ENCODE peak calls at places on chromosome 2, in nine cellular contexts. One of them, this sample, is unnamed.

GRCh38 chr2:152814475-152815030 is 96.1 kb downstream of the ARL6IP6 start:
- DNase-seq in GM23248: peak
- DNase-seq in Caki2: no peak
- DNase-seq in GM13976: no peak
- DNase-seq in activated naive CD8-positive, alpha-beta T cell treated with anti-CD3 and anti-CD28 coated beads, Interleukin-2, amount 50 U/mL, for 24 hours: no peak
- DNase-seq in epithelial cell of prostate: peak
- DNase-seq in HFFc6: no peak
- DNase-seq in HT-29: no peak
- DNase-seq in neural progenitor cell: no peak
- DNase-seq in this sample: no peak

GRCh38 chr2:30194421-30194820 is 36.9 kb upstream of the LBH start:
- DNase-seq in GM23248: no peak
- DNase-seq in Caki2: no peak
- DNase-seq in GM13976: no peak
- DNase-seq in activated naive CD8-positive, alpha-beta T cell treated with anti-CD3 and anti-CD28 coated beads, Interleukin-2, amount 50 U/mL, for 24 hours: no peak
- DNase-seq in epithelial cell of prostate: no peak
- DNase-seq in HFFc6: no peak
- DNase-seq in HT-29: no peak
- DNase-seq in neural progenitor cell: no peak
- DNase-seq in this sample: peak

GRCh38 chr2:72824224-72824842 is 1.5 kb downstream of the EXOC6B start:
- DNase-seq in GM23248: peak
- DNase-seq in Caki2: peak
- DNase-seq in GM13976: no peak
- DNase-seq in activated naive CD8-positive, alpha-beta T cell treated with anti-CD3 and anti-CD28 coated beads, Interleukin-2, amount 50 U/mL, for 24 hours: no peak
- DNase-seq in epithelial cell of prostate: peak
- DNase-seq in HFFc6: peak
- DNase-seq in HT-29: no peak
- DNase-seq in neural progenitor cell: no peak
- DNase-seq in this sample: no peak

GRCh38 chr2:167783266-167784070 is 463.9 kb downstream of the STK39 start:
- DNase-seq in GM23248: no peak
- DNase-seq in Caki2: peak
- DNase-seq in GM13976: no peak
- DNase-seq in activated naive CD8-positive, alpha-beta T cell treated with anti-CD3 and anti-CD28 coated beads, Interleukin-2, amount 50 U/mL, for 24 hours: no peak
- DNase-seq in epithelial cell of prostate: no peak
- DNase-seq in HFFc6: no peak
- DNase-seq in HT-29: no peak
- DNase-seq in neural progenitor cell: peak
- DNase-seq in this sample: peak

GRCh38 chr2:172082944-172083718 is 2.2 kb upstream of the DLX1 start:
- DNase-seq in GM23248: peak
- DNase-seq in Caki2: no peak
- DNase-seq in GM13976: peak
- DNase-seq in activated naive CD8-positive, alpha-beta T cell treated with anti-CD3 and anti-CD28 coated beads, Interleukin-2, amount 50 U/mL, for 24 hours: no peak
- DNase-seq in epithelial cell of prostate: no peak
- DNase-seq in HFFc6: peak
- DNase-seq in HT-29: no peak
- DNase-seq in neural progenitor cell: peak
- DNase-seq in this sample: no peak

GRCh38 chr2:100819365-100820345 is at the start of gene NPAS2:
- DNase-seq in GM23248: peak
- DNase-seq in Caki2: peak
- DNase-seq in GM13976: peak
- DNase-seq in activated naive CD8-positive, alpha-beta T cell treated with anti-CD3 and anti-CD28 coated beads, Interleukin-2, amount 50 U/mL, for 24 hours: peak
- DNase-seq in epithelial cell of prostate: no peak
- DNase-seq in HFFc6: no peak
- DNase-seq in HT-29: no peak
- DNase-seq in neural progenitor cell: peak
- DNase-seq in this sample: peak

GRCh38 chr2:119261498-119262225 is 38.0 kb downstream of the STEAP3 start:
- DNase-seq in GM23248: no peak
- DNase-seq in Caki2: no peak
- DNase-seq in GM13976: no peak
- DNase-seq in activated naive CD8-positive, alpha-beta T cell treated with anti-CD3 and anti-CD28 coated beads, Interleukin-2, amount 50 U/mL, for 24 hours: no peak
- DNase-seq in epithelial cell of prostate: no peak
- DNase-seq in HFFc6: no peak
- DNase-seq in HT-29: no peak
- DNase-seq in neural progenitor cell: no peak
- DNase-seq in this sample: no peak

GRCh38 chr2:105773568-105773967 is 28.9 kb downstream of the NCK2 start:
- DNase-seq in GM23248: no peak
- DNase-seq in Caki2: no peak
- DNase-seq in GM13976: no peak
- DNase-seq in activated naive CD8-positive, alpha-beta T cell treated with anti-CD3 and anti-CD28 coated beads, Interleukin-2, amount 50 U/mL, for 24 hours: no peak
- DNase-seq in epithelial cell of prostate: no peak
- DNase-seq in HFFc6: no peak
- DNase-seq in HT-29: no peak
- DNase-seq in neural progenitor cell: no peak
- DNase-seq in this sample: no peak

GRCh38 chr2:221999702-222000101 is 299.1 kb downstream of the PAX3 start:
- DNase-seq in GM23248: peak
- DNase-seq in Caki2: peak
- DNase-seq in GM13976: no peak
- DNase-seq in activated naive CD8-positive, alpha-beta T cell treated with anti-CD3 and anti-CD28 coated beads, Interleukin-2, amount 50 U/mL, for 24 hours: no peak
- DNase-seq in epithelial cell of prostate: no peak
- DNase-seq in HFFc6: peak
- DNase-seq in HT-29: no peak
- DNase-seq in neural progenitor cell: no peak
- DNase-seq in this sample: no peak

GRCh38 chr2:38174646-38175096 is 98.7 kb upstream of the CYP1B1 start:
- DNase-seq in GM23248: peak
- DNase-seq in Caki2: peak
- DNase-seq in GM13976: no peak
- DNase-seq in activated naive CD8-positive, alpha-beta T cell treated with anti-CD3 and anti-CD28 coated beads, Interleukin-2, amount 50 U/mL, for 24 hours: no peak
- DNase-seq in epithelial cell of prostate: peak
- DNase-seq in HFFc6: peak
- DNase-seq in HT-29: no peak
- DNase-seq in neural progenitor cell: no peak
- DNase-seq in this sample: no peak

GRCh38 chr2:206328979-206329378 is 54.5 kb downstream of the ZDBF2 start:
- DNase-seq in GM23248: no peak
- DNase-seq in Caki2: no peak
- DNase-seq in GM13976: no peak
- DNase-seq in activated naive CD8-positive, alpha-beta T cell treated with anti-CD3 and anti-CD28 coated beads, Interleukin-2, amount 50 U/mL, for 24 hours: no peak
- DNase-seq in epithelial cell of prostate: no peak
- DNase-seq in HFFc6: no peak
- DNase-seq in HT-29: no peak
- DNase-seq in neural progenitor cell: peak
- DNase-seq in this sample: no peak

GRCh38 chr2:235414422-235414821 is 79.4 kb upstream of the AGAP1 start:
- DNase-seq in GM23248: no peak
- DNase-seq in Caki2: no peak
- DNase-seq in GM13976: no peak
- DNase-seq in activated naive CD8-positive, alpha-beta T cell treated with anti-CD3 and anti-CD28 coated beads, Interleukin-2, amount 50 U/mL, for 24 hours: no peak
- DNase-seq in epithelial cell of prostate: no peak
- DNase-seq in HFFc6: no peak
- DNase-seq in HT-29: no peak
- DNase-seq in neural progenitor cell: no peak
- DNase-seq in this sample: no peak

GRCh38 chr2:235116885-235117492 is 165.2 kb downstream of the SH3BP4 start:
- DNase-seq in GM23248: peak
- DNase-seq in Caki2: peak
- DNase-seq in GM13976: no peak
- DNase-seq in activated naive CD8-positive, alpha-beta T cell treated with anti-CD3 and anti-CD28 coated beads, Interleukin-2, amount 50 U/mL, for 24 hours: no peak
- DNase-seq in epithelial cell of prostate: no peak
- DNase-seq in HFFc6: peak
- DNase-seq in HT-29: peak
- DNase-seq in neural progenitor cell: peak
- DNase-seq in this sample: no peak

GRCh38 chr2:16238001-16238755 is 297.8 kb downstream of the MYCN start:
- DNase-seq in GM23248: no peak
- DNase-seq in Caki2: no peak
- DNase-seq in GM13976: no peak
- DNase-seq in activated naive CD8-positive, alpha-beta T cell treated with anti-CD3 and anti-CD28 coated beads, Interleukin-2, amount 50 U/mL, for 24 hours: no peak
- DNase-seq in epithelial cell of prostate: no peak
- DNase-seq in HFFc6: no peak
- DNase-seq in HT-29: no peak
- DNase-seq in neural progenitor cell: no peak
- DNase-seq in this sample: no peak

GRCh38 chr2:101717041-101717817 is 19.7 kb downstream of the MAP4K4 start:
- DNase-seq in GM23248: no peak
- DNase-seq in Caki2: no peak
- DNase-seq in GM13976: no peak
- DNase-seq in activated naive CD8-positive, alpha-beta T cell treated with anti-CD3 and anti-CD28 coated beads, Interleukin-2, amount 50 U/mL, for 24 hours: no peak
- DNase-seq in epithelial cell of prostate: no peak
- DNase-seq in HFFc6: no peak
- DNase-seq in HT-29: no peak
- DNase-seq in neural progenitor cell: no peak
- DNase-seq in this sample: no peak

GRCh38 chr2:19033240-19033639 is 325.2 kb downstream of the OSR1 start:
- DNase-seq in GM23248: no peak
- DNase-seq in Caki2: no peak
- DNase-seq in GM13976: no peak
- DNase-seq in activated naive CD8-positive, alpha-beta T cell treated with anti-CD3 and anti-CD28 coated beads, Interleukin-2, amount 50 U/mL, for 24 hours: no peak
- DNase-seq in epithelial cell of prostate: no peak
- DNase-seq in HFFc6: no peak
- DNase-seq in HT-29: no peak
- DNase-seq in neural progenitor cell: no peak
- DNase-seq in this sample: no peak

This sample was measured in WERI-Rb-1.